ENCODE peak calls at places on chromosome 15, in four cellular contexts. K is PC-3, H is mammary epithelial cell, J is fibroblast of lung. W is an unnamed sample. For H3K9me3, the result is how much of the 10 kb centered on the place peaks cover.

GRCh38 chr15:56249080-56249479 is 5.4 kb upstream of the RFX7 start:
- DNase-seq in K (peak), H (peak), J (peak), W (peak)

GRCh38 chr15:99631256-99631655 is 65.5 kb downstream of the MEF2A start:
- DNase-seq in J (no peak), K (no peak), H (no peak), W (no peak)

GRCh38 chr15:38769492-38769891 is 204.9 kb upstream of the RASGRP1 start:
- DNase-seq in H (no peak), J (no peak), K (no peak), W (peak)

GRCh38 chr15:37877851-37878577 is 56.4 kb upstream of the TMCO5A start:
- DNase-seq in H (peak), K (peak), J (peak), W (peak)

GRCh38 chr15:52281085-52282035 is 14.2 kb downstream of the MYO5C start:
- DNase-seq in H (no peak), K (no peak), J (no peak), W (peak)

GRCh38 chr15:57134877-57135276 is 216.4 kb downstream of the TCF12 start:
- DNase-seq in J (peak), K (no peak), H (no peak), W (no peak)

GRCh38 chr15:57861039-57861638 is 154.6 kb downstream of the POLR2M start:
- DNase-seq in H (peak), J (peak), K (peak), W (peak)

GRCh38 chr15:99361541-99362185 is 110.4 kb downstream of the LRRC28 start:
- DNase-seq in H (peak), J (no peak), K (peak), W (peak)

GRCh38 chr15:36591534-36592411 is 12.3 kb downstream of the CDIN1 start:
- DNase-seq in H (peak), J (peak), K (peak), W (peak)

GRCh38 chr15:69074843-69075224 is 60.3 kb downstream of the NOX5 start:
- DNase-seq in K (peak), J (peak), H (no peak), W (no peak)

GRCh38 chr15:42986693-42987342 is 66.2 kb upstream of the TTBK2 start:
- DNase-seq in H (no peak), K (no peak), J (no peak), W (no peak)

GRCh38 chr15:41869770-41870688 is 23.8 kb downstream of the SPTBN5 start:
- DNase-seq in J (no peak), H (no peak), K (no peak), W (no peak)

GRCh38 chr15:101201411-101202174 is 50.3 kb downstream of the CHSY1 start:
- DNase-seq in H (peak), J (peak), K (peak), W (peak)

GRCh38 chr15:50298340-50298739 is 32.8 kb upstream of the HDC start:
- DNase-seq in K (no peak), J (peak), H (no peak), W (peak)

GRCh38 chr15:81197255-81197630 is 564 bp downstream of the IL16 start:
- DNase-seq in J (no peak), K (no peak), H (no peak), W (no peak)

GRCh38 chr15:42785569-42785968 is 48.6 kb upstream of the CDAN1 start:
- DNase-seq in K (no peak), J (no peak), H (no peak), W (no peak)

GRCh38 chr15:48250640-48251076 is 44.6 kb downstream of the SLC12A1 start:
- DNase-seq in H (peak), K (peak), J (peak), W (peak)

GRCh38 chr15:64755427-64755823 is 20.0 kb downstream of the RBPMS2 start:
- DNase-seq in H (no peak), J (no peak), K (no peak), W (no peak)
- H3K27ac ChIP-seq in H (no peak), J (no peak), K (no peak), W (no peak)

GRCh38 chr15:97483232-97483631 is 477.3 kb upstream of the ARRDC4 start:
- DNase-seq in H (no peak), J (no peak), K (no peak), W (no peak)
- H3K9me3 ChIP-seq in H (under half), J (under half), K (under half), W (under half)

GRCh38 chr15:70375006-70375409 is 277.3 kb upstream of the TLE3 start:
- DNase-seq in K (peak), J (peak), H (peak), W (peak)
- TF ChIP-seq EZH2 in K (no peak), J (no peak), H (no peak), W (no peak)

GRCh38 chr15:67999320-68000100 is 54.6 kb upstream of the PIAS1 start:
- DNase-seq in J (no peak), K (peak), H (no peak), W (peak)
- H3K27ac ChIP-seq in J (no peak), K (peak), H (peak), W (no peak)

DNA sequence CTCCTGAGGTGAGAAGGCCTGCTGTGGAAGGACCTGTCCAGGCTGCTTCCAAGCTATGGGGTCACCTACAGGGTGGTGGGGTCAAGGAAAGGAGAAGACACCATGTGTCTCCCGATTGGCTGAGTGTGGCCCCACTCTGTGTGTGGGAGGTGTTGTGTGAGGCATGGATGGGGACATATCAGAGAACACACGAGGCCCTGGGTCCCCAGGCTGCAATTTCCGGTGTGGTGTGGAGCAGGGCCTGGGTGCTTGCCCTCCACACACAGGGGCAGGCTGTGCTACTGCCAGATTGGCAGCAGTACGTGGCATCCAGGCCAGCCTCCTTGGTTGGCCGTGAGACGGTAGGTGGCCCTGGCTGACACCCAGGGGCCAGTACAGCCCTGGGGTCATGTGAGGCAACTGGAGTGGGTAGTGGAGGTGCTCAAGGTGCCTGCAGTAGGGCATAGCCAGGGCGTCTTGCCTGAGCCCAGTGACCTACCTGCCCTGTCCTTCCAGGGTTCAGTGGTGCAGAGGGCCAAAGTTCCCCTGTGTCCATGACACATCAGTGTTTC is 233.8 kb downstream of the SNRPN start:
- DNase-seq in K (no peak), J (no peak), H (no peak), W (no peak)
- H3K9me3 ChIP-seq in K (under half), J (under half), H (half or more), W (under half)

W was measured in GM23248.